ENCODE peak calls at places on chromosome 2, in eight cellular contexts. T is HCT116, L is K562, E is SK-N-SH, U is H1, I is endothelial cell of umbilical vein, N is HepG2, C is GM12878. V is an unnamed sample.

GRCh38 chr2:183490930-183491329 is 366.7 kb downstream of the NUP35 start:
- DNase-seq in T (no peak), L (no peak), E (no peak), U (no peak), I (no peak), N (no peak), C (no peak), V (no peak)

GRCh38 chr2:68689553-68690537 is 44.8 kb upstream of the ARHGAP25 start:
- DNase-seq in T (no peak), L (no peak), E (no peak), U (no peak), I (no peak), N (no peak), C (peak), V (no peak)

GRCh38 chr2:78999410-78999809 is 26.1 kb upstream of the REG3G start:
- DNase-seq in T (no peak), L (no peak), E (peak), U (no peak), I (peak), N (no peak), C (no peak), V (no peak)

GRCh38 chr2:33704352-33704751 is 105.3 kb upstream of the FAM98A start:
- DNase-seq in T (no peak), L (no peak), E (no peak), U (no peak), I (peak), N (no peak), C (no peak), V (no peak)

GRCh38 chr2:126733795-126734194 is 77.8 kb downstream of the GYPC start:
- DNase-seq in T (no peak), L (no peak), E (no peak), U (no peak), I (no peak), N (no peak), C (no peak), V (no peak)

GRCh38 chr2:5803547-5803946 is 111.4 kb downstream of the SOX11 start:
- DNase-seq in T (no peak), L (no peak), E (no peak), U (peak), I (no peak), N (no peak), C (no peak), V (no peak)

GRCh38 chr2:72159611-72160010 is 11.9 kb upstream of the CYP26B1 start:
- DNase-seq in T (no peak), L (no peak), E (no peak), U (no peak), I (no peak), N (no peak), C (no peak), V (no peak)

GRCh38 chr2:70999362-70999761 is 4.7 kb upstream of the TEX261 start:
- DNase-seq in T (no peak), L (peak), E (no peak), U (no peak), I (no peak), N (peak), C (no peak), V (no peak)

GRCh38 chr2:205218056-205218455 is 464.2 kb upstream of the NRP2 start:
- DNase-seq in T (no peak), L (no peak), E (no peak), U (no peak), I (no peak), N (no peak), C (no peak), V (no peak)

GRCh38 chr2:74947703-74948102 is 10.7 kb upstream of the POLE4 start:
- DNase-seq in T (no peak), L (no peak), E (no peak), U (no peak), I (no peak), N (peak), C (no peak), V (no peak)

GRCh38 chr2:219522111-219523030 is 8.1 kb downstream of the ASIC4 start:
- DNase-seq in T (peak), L (peak), E (no peak), U (no peak), I (no peak), N (no peak), C (no peak), V (no peak)

GRCh38 chr2:41775381-41776025 is 272.3 kb upstream of the PKDCC start:
- DNase-seq in T (no peak), L (no peak), E (no peak), U (no peak), I (no peak), N (peak), C (no peak), V (no peak)

GRCh38 chr2:9336209-9336533 is 87.2 kb downstream of the ITGB1BP1 start:
- DNase-seq in T (no peak), L (peak), E (peak), U (no peak), I (peak), N (peak), C (peak), V (no peak)

GRCh38 chr2:126730655-126731054 is 74.7 kb downstream of the GYPC start:
- DNase-seq in T (no peak), L (no peak), E (no peak), U (no peak), I (no peak), N (no peak), C (no peak), V (no peak)

GRCh38 chr2:200252661-200253067 is 53.8 kb upstream of the SPATS2L start:
- DNase-seq in T (no peak), L (no peak), E (no peak), U (no peak), I (peak), N (no peak), C (no peak), V (no peak)

GRCh38 chr2:218082586-218083351 is 13.7 kb downstream of the RUFY4 start:
- DNase-seq in T (no peak), L (no peak), E (peak), U (no peak), I (no peak), N (no peak), C (no peak), V (no peak)

GRCh38 chr2:102094917-102095316 is 47.6 kb upstream of the IL1R1 start:
- DNase-seq in T (peak), L (peak), E (no peak), U (no peak), I (peak), N (peak), C (no peak), V (no peak)

GRCh38 chr2:16315458-16315835 is 350.2 kb downstream of the CYRIA start:
- DNase-seq in T (no peak), L (no peak), E (no peak), U (no peak), I (no peak), N (no peak), C (no peak), V (no peak)

GRCh38 chr2:160033732-160034392 is 28.6 kb downstream of the PLA2R1 start:
- DNase-seq in T (no peak), L (no peak), E (no peak), U (no peak), I (peak), N (no peak), C (no peak), V (no peak)

GRCh38 chr2:5977477-5977876 is 285.3 kb downstream of the SOX11 start:
- DNase-seq in T (no peak), L (no peak), E (no peak), U (no peak), I (no peak), N (no peak), C (no peak), V (no peak)

GRCh38 chr2:43192039-43192438 is 34.4 kb downstream of the ZFP36L2 start:
- DNase-seq in T (no peak), L (peak), E (no peak), U (no peak), I (no peak), N (no peak), C (no peak), V (no peak)

GRCh38 chr2:158128168-158128973 is 26.7 kb downstream of the UPP2 start:
- DNase-seq in T (no peak), L (no peak), E (no peak), U (no peak), I (no peak), N (peak), C (no peak), V (no peak)

GRCh38 chr2:28606986-28607441 is 111.2 kb downstream of the PLB1 start:
- DNase-seq in T (no peak), L (peak), E (no peak), U (no peak), I (peak), N (no peak), C (no peak), V (no peak)

GRCh38 chr2:42086500-42086953 is 38.7 kb downstream of the PKDCC start:
- DNase-seq in T (peak), L (peak), E (peak), U (no peak), I (peak), N (peak), C (no peak), V (peak)

GRCh38 chr2:24454258-24454657 is 36.8 kb upstream of the NCOA1 start:
- DNase-seq in T (no peak), L (no peak), E (no peak), U (no peak), I (no peak), N (no peak), C (no peak), V (no peak)

GRCh38 chr2:134148843-134149472 is 104.9 kb upstream of the MGAT5 start:
- DNase-seq in T (no peak), L (peak), E (no peak), U (no peak), I (no peak), N (no peak), C (no peak), V (peak)

GRCh38 chr2:86522711-86523110 is 40.5 kb downstream of the CHMP3 start:
- DNase-seq in T (no peak), L (no peak), E (no peak), U (no peak), I (no peak), N (no peak), C (no peak), V (no peak)

GRCh38 chr2:109229094-109229675 is 100.2 kb downstream of the SH3RF3 start:
- DNase-seq in T (no peak), L (no peak), E (no peak), U (no peak), I (no peak), N (no peak), C (no peak), V (no peak)

GRCh38 chr2:96340493-96341414 is 5.2 kb downstream of the NCAPH start:
- DNase-seq in T (no peak), L (no peak), E (no peak), U (no peak), I (no peak), N (no peak), C (no peak), V (no peak)

GRCh38 chr2:127589876-127590275 is 54.4 kb downstream of the MYO7B start:
- DNase-seq in T (no peak), L (no peak), E (no peak), U (no peak), I (no peak), N (no peak), C (no peak), V (no peak)

GRCh38 chr2:144937066-144937465 is 417.1 kb upstream of the ZEB2 start:
- DNase-seq in T (no peak), L (no peak), E (no peak), U (no peak), I (no peak), N (no peak), C (no peak), V (no peak)

GRCh38 chr2:144939590-144939989 is 419.7 kb upstream of the ZEB2 start:
- DNase-seq in T (no peak), L (no peak), E (peak), U (no peak), I (no peak), N (no peak), C (no peak), V (no peak)

GRCh38 chr2:144938308-144938709 is 418.4 kb upstream of the ZEB2 start:
- DNase-seq in T (no peak), L (no peak), E (peak), U (no peak), I (peak), N (peak), C (no peak), V (peak)

GRCh38 chr2:144936442-144936841 is 416.5 kb upstream of the ZEB2 start:
- DNase-seq in T (no peak), L (no peak), E (no peak), U (no peak), I (no peak), N (no peak), C (no peak), V (no peak)

GRCh38 chr2:144937899-144938298 is 418.0 kb upstream of the ZEB2 start:
- DNase-seq in T (no peak), L (no peak), E (no peak), U (no peak), I (no peak), N (no peak), C (no peak), V (no peak)
- H3K9ac ChIP-seq in T (no peak), L (no peak), E (peak), U (no peak), I (peak), N (no peak), C (no peak), V (peak)

DNA sequence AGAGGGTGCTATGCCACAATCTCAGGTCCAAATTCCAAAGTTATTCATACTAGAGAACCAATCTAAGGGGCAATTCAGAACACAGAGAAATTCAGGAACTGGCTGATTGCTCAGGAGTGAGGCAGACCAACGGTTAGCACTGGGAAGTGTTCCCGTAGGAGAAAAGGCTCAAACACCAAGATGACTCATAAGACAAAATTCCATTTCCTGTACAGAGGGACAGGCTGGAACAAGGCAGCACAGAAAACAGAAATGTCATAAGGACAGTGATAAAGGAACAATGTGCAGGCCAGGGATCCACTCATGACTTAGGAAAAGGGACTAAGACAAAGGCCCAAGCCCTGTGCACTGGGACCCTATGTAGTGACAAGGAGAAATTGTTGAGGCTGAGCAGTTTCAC is 54.2 kb downstream of the PDE1A start:
- DNase-seq in T (peak), L (no peak), E (no peak), U (no peak), I (peak), N (peak), C (no peak), V (no peak)
- TF ChIP-seq POLR2AphosphoS5 in T (peak), L (no peak), E (peak), U (no peak), I (peak), N (no peak), C (no peak), V (no peak)

GRCh38 chr2:54590216-54590961 is 133.1 kb upstream of the EML6 start:
- DNase-seq in T (no peak), L (no peak), E (no peak), U (no peak), I (peak), N (no peak), C (no peak), V (no peak)
- H3K27ac ChIP-seq in T (no peak), L (peak), E (no peak), U (no peak), I (peak), N (peak), C (peak), V (no peak)

DNA sequence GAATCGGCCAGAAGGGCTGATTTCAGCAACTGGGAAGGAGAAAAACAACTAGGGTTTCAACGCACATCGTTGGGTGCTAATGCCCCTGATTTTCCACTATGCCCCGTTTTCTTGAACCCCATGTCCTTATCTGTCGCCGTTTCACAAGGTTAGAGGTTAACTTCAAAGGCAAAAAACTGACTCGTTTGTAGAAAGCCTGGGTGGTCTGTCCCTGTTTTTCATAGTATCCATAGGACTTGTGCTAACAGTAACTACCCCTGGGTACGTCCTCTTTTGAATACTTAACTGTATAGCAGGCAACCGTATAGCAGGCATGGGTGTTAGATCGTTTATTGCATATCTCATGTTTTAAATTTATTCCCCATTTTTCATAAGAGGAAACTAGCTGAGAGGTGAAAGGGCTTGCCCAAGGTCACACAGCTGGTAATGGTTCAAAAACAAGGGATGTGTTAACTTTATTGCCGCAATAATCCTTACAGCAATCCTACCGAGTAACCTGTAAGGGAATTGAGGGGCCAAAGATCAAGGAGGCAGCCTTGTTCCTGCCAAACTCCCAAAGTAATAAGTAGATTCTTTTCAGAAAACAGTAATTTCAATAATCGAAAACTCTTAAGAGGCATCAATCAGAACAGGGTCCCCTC is 897 bp upstream of the MGAT4A start:
- DNase-seq in T (no peak), L (no peak), E (no peak), U (no peak), I (peak), N (peak), C (no peak), V (no peak)
- H3K9ac ChIP-seq in T (peak), L (peak), E (no peak), U (no peak), I (peak), N (peak), C (peak), V (peak)

DNA sequence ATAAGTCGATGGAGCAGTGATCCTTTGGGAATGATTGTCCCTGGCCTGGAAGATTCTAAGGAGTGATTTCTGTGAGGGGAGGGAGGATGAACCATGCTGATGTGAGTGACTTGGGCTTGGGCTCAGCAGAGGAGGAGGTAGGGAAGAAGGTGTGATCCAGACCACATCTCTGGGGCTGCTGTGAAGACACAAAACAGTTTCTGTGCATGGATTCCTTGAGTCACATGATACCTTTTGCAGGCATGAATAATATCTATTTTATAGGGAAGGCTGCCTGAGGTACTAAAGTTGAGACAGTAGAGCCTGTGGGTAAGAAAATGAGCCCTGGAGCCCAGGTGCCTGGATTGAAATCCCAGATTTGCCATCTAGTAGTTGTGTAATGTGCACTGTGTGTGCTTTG is 29.8 kb downstream of the SLC1A4 start:
- DNase-seq in T (no peak), L (no peak), E (no peak), U (no peak), I (no peak), N (no peak), C (no peak), V (no peak)
- TF ChIP-seq POLR2AphosphoS5 in T (no peak), L (no peak), E (no peak), U (no peak), I (no peak), N (no peak), C (no peak), V (no peak)

GRCh38 chr2:44244135-44244871 is 31.0 kb upstream of the SLC3A1 start:
- DNase-seq in T (peak), L (peak), E (peak), U (no peak), I (peak), N (peak), C (no peak), V (peak)

GRCh38 chr2:44246840-44247369 is 28.4 kb upstream of the SLC3A1 start:
- DNase-seq in T (no peak), L (no peak), E (no peak), U (no peak), I (no peak), N (no peak), C (no peak), V (no peak)

GRCh38 chr2:44246436-44246835 is 28.8 kb upstream of the SLC3A1 start:
- DNase-seq in T (no peak), L (no peak), E (no peak), U (no peak), I (no peak), N (no peak), C (no peak), V (no peak)

GRCh38 chr2:44245068-44245861 is 30.0 kb upstream of the SLC3A1 start:
- DNase-seq in T (no peak), L (no peak), E (no peak), U (no peak), I (no peak), N (no peak), C (no peak), V (no peak)

GRCh38 chr2:44242929-44243328 is 32.4 kb upstream of the SLC3A1 start:
- DNase-seq in T (no peak), L (no peak), E (no peak), U (no peak), I (no peak), N (no peak), C (no peak), V (no peak)
- H3K27ac ChIP-seq in T (no peak), L (no peak), E (no peak), U (no peak), I (no peak), N (no peak), C (no peak), V (no peak)

GRCh38 chr2:177602611-177603164 is 210.1 kb downstream of the AGPS start:
- DNase-seq in T (no peak), L (peak), E (no peak), U (no peak), I (no peak), N (peak), C (no peak), V (no peak)

GRCh38 chr2:177606636-177607035 is 214.1 kb downstream of the AGPS start:
- DNase-seq in T (no peak), L (no peak), E (no peak), U (no peak), I (peak), N (no peak), C (no peak), V (peak)

GRCh38 chr2:177603734-177604133 is 211.2 kb downstream of the AGPS start:
- DNase-seq in T (no peak), L (no peak), E (no peak), U (no peak), I (no peak), N (no peak), C (no peak), V (no peak)

GRCh38 chr2:177600917-177601316 is 208.3 kb downstream of the AGPS start:
- DNase-seq in T (no peak), L (no peak), E (no peak), U (no peak), I (no peak), N (no peak), C (no peak), V (no peak)

GRCh38 chr2:177604291-177605065 is 211.9 kb downstream of the AGPS start:
- DNase-seq in T (peak), L (peak), E (peak), U (no peak), I (peak), N (peak), C (no peak), V (peak)
- H3K9ac ChIP-seq in T (no peak), L (no peak), E (no peak), U (no peak), I (no peak), N (peak), C (no peak), V (peak)

GRCh38 chr2:202127793-202128215 is 54.7 kb downstream of the KIAA2012 start:
- DNase-seq in T (no peak), L (no peak), E (no peak), U (no peak), I (no peak), N (no peak), C (no peak), V (no peak)
- TF ChIP-seq POLR2AphosphoS5 in T (no peak), L (no peak), E (no peak), U (no peak), I (no peak), N (no peak), C (no peak), V (no peak)

GRCh38 chr2:132641819-132642218 is 28.2 kb downstream of the LYPD1 start:
- DNase-seq in T (no peak), L (no peak), E (no peak), U (no peak), I (no peak), N (no peak), C (no peak), V (no peak)
- H3K27ac ChIP-seq in T (no peak), L (no peak), E (no peak), U (no peak), I (no peak), N (no peak), C (no peak), V (peak)